ENCODE peak calls at places on chromosomes 16 and 17, in five cellular contexts. One of them, this sample, is unnamed.

GRCh38 chr17:32277284-32277683 is 11.7 kb downstream of the RHBDL3 start:
- DNase-seq in psoas muscle: peak
- DNase-seq in fibroblast of lung: peak
- DNase-seq in fibroblast of villous mesenchyme: peak
- DNase-seq in right atrium auricular region: no peak
- DNase-seq in this sample: peak

GRCh38 chr17:40819528-40820125 is 2.8 kb downstream of the KRT10 start:
- DNase-seq in right atrium auricular region: no peak
- DNase-seq in fibroblast of lung: peak
- DNase-seq in psoas muscle: no peak
- DNase-seq in fibroblast of villous mesenchyme: peak
- DNase-seq in this sample: peak

GRCh38 chr17:83183951-83184506 is 104.6 kb downstream of the METRNL start:
- DNase-seq in psoas muscle: peak
- DNase-seq in fibroblast of villous mesenchyme: no peak
- DNase-seq in right atrium auricular region: peak
- DNase-seq in fibroblast of lung: no peak
- DNase-seq in this sample: no peak

GRCh38 chr16:66754211-66754610 is 2.8 kb upstream of the DYNC1LI2 start:
- DNase-seq in right atrium auricular region: no peak
- DNase-seq in fibroblast of villous mesenchyme: no peak
- DNase-seq in psoas muscle: no peak
- DNase-seq in fibroblast of lung: no peak
- DNase-seq in this sample: no peak

GRCh38 chr16:86609115-86609514 is 30.8 kb downstream of the FOXL1 start:
- DNase-seq in psoas muscle: no peak
- DNase-seq in fibroblast of lung: peak
- DNase-seq in fibroblast of villous mesenchyme: peak
- DNase-seq in right atrium auricular region: no peak
- DNase-seq in this sample: no peak

GRCh38 chr17:75927286-75927922 is 13.4 kb downstream of the FBF1 start:
- DNase-seq in fibroblast of lung: peak
- DNase-seq in psoas muscle: no peak
- DNase-seq in fibroblast of villous mesenchyme: peak
- DNase-seq in right atrium auricular region: no peak
- DNase-seq in this sample: peak

GRCh38 chr16:47927330-47927729 is 228.5 kb downstream of the ABCC12 start:
- DNase-seq in fibroblast of villous mesenchyme: peak
- DNase-seq in psoas muscle: no peak
- DNase-seq in fibroblast of lung: no peak
- DNase-seq in right atrium auricular region: no peak
- DNase-seq in this sample: no peak

GRCh38 chr16:66240996-66241395 is 125.5 kb upstream of the CDH5 start:
- DNase-seq in right atrium auricular region: no peak
- DNase-seq in psoas muscle: no peak
- DNase-seq in fibroblast of lung: no peak
- DNase-seq in fibroblast of villous mesenchyme: no peak
- DNase-seq in this sample: no peak

GRCh38 chr16:83305092-83305491 is 502.7 kb upstream of the HSBP1 start:
- DNase-seq in psoas muscle: no peak
- DNase-seq in right atrium auricular region: no peak
- DNase-seq in fibroblast of lung: peak
- DNase-seq in fibroblast of villous mesenchyme: peak
- DNase-seq in this sample: no peak

GRCh38 chr17:12992676-12993075 is 25.2 kb downstream of the ELAC2 start:
- DNase-seq in psoas muscle: no peak
- DNase-seq in fibroblast of lung: no peak
- DNase-seq in right atrium auricular region: no peak
- DNase-seq in fibroblast of villous mesenchyme: no peak
- DNase-seq in this sample: no peak

GRCh38 chr16:84548971-84549844 is 44.7 kb upstream of the MEAK7 start:
- DNase-seq in fibroblast of villous mesenchyme: no peak
- DNase-seq in right atrium auricular region: no peak
- DNase-seq in psoas muscle: peak
- DNase-seq in fibroblast of lung: no peak
- DNase-seq in this sample: peak

GRCh38 chr17:18247613-18248001 is 10.9 kb downstream of the FLII start:
- DNase-seq in fibroblast of villous mesenchyme: no peak
- DNase-seq in psoas muscle: peak
- DNase-seq in fibroblast of lung: no peak
- DNase-seq in right atrium auricular region: no peak
- DNase-seq in this sample: no peak

GRCh38 chr17:16287563-16288027 is 65.7 kb downstream of the CENPV start:
- DNase-seq in fibroblast of lung: peak
- DNase-seq in psoas muscle: no peak
- DNase-seq in fibroblast of villous mesenchyme: peak
- DNase-seq in right atrium auricular region: no peak
- DNase-seq in this sample: peak

GRCh38 chr17:80367510-80367909 is 47.5 kb upstream of the ENDOV start:
- DNase-seq in fibroblast of lung: no peak
- DNase-seq in right atrium auricular region: no peak
- DNase-seq in fibroblast of villous mesenchyme: no peak
- DNase-seq in psoas muscle: peak
- DNase-seq in this sample: no peak

GRCh38 chr17:63479495-63480184 is 2.8 kb downstream of the ACE start:
- DNase-seq in fibroblast of lung: no peak
- DNase-seq in fibroblast of villous mesenchyme: no peak
- DNase-seq in psoas muscle: no peak
- DNase-seq in right atrium auricular region: no peak
- DNase-seq in this sample: no peak

GRCh38 chr17:7445011-7445927 is at the start of gene CHRNB1:
- DNase-seq in fibroblast of villous mesenchyme: peak
- DNase-seq in psoas muscle: peak
- DNase-seq in right atrium auricular region: peak
- DNase-seq in fibroblast of lung: peak
- DNase-seq in this sample: no peak
- H3K4me3 ChIP-seq in fibroblast of villous mesenchyme: peak
- H3K4me3 ChIP-seq in psoas muscle: peak
- H3K4me3 ChIP-seq in right atrium auricular region: peak
- H3K4me3 ChIP-seq in fibroblast of lung: peak
- H3K4me3 ChIP-seq in this sample: no peak

GRCh38 chr17:7437369-7437863 is 1.9 kb upstream of the FGF11 start:
- DNase-seq in psoas muscle: no peak
- DNase-seq in fibroblast of lung: no peak
- DNase-seq in fibroblast of villous mesenchyme: no peak
- DNase-seq in right atrium auricular region: no peak
- DNase-seq in this sample: no peak
- TF ChIP-seq CTCF in psoas muscle: no peak
- TF ChIP-seq CTCF in fibroblast of lung: no peak
- TF ChIP-seq CTCF in fibroblast of villous mesenchyme: no peak
- TF ChIP-seq CTCF in right atrium auricular region: no peak
- TF ChIP-seq CTCF in this sample: no peak

GRCh38 chr16:56911771-56912541 is 20.0 kb upstream of the HERPUD1 start:
- DNase-seq in psoas muscle: peak
- DNase-seq in fibroblast of villous mesenchyme: peak
- DNase-seq in fibroblast of lung: no peak
- DNase-seq in right atrium auricular region: peak
- DNase-seq in this sample: peak
- H3K4me3 ChIP-seq in psoas muscle: no peak
- H3K4me3 ChIP-seq in fibroblast of villous mesenchyme: no peak
- H3K4me3 ChIP-seq in fibroblast of lung: no peak
- H3K4me3 ChIP-seq in right atrium auricular region: no peak
- H3K4me3 ChIP-seq in this sample: no peak

GRCh38 chr17:58136669-58137279 is 11.4 kb upstream of the OR4D1 start:
- DNase-seq in psoas muscle: no peak
- DNase-seq in fibroblast of villous mesenchyme: peak
- DNase-seq in fibroblast of lung: no peak
- DNase-seq in right atrium auricular region: no peak
- DNase-seq in this sample: no peak
- TF ChIP-seq CTCF in psoas muscle: no peak
- TF ChIP-seq CTCF in fibroblast of villous mesenchyme: peak
- TF ChIP-seq CTCF in fibroblast of lung: peak
- TF ChIP-seq CTCF in right atrium auricular region: no peak
- TF ChIP-seq CTCF in this sample: no peak

GRCh38 chr16:6019490-6019991 is 921.9 kb upstream of the EEF2KMT start:
- DNase-seq in psoas muscle: no peak
- DNase-seq in right atrium auricular region: no peak
- DNase-seq in fibroblast of villous mesenchyme: no peak
- DNase-seq in fibroblast of lung: no peak
- DNase-seq in this sample: no peak

GRCh38 chr16:6020162-6020980 is 922.8 kb upstream of the EEF2KMT start:
- DNase-seq in psoas muscle: no peak
- DNase-seq in fibroblast of villous mesenchyme: no peak
- DNase-seq in fibroblast of lung: no peak
- DNase-seq in right atrium auricular region: no peak
- DNase-seq in this sample: no peak

GRCh38 chr16:6021544-6021943 is 923.9 kb upstream of the EEF2KMT start:
- DNase-seq in fibroblast of lung: no peak
- DNase-seq in psoas muscle: no peak
- DNase-seq in fibroblast of villous mesenchyme: no peak
- DNase-seq in right atrium auricular region: no peak
- DNase-seq in this sample: no peak

GRCh38 chr16:6016530-6017184 is 919.1 kb upstream of the EEF2KMT start:
- DNase-seq in fibroblast of lung: no peak
- DNase-seq in psoas muscle: no peak
- DNase-seq in fibroblast of villous mesenchyme: no peak
- DNase-seq in right atrium auricular region: no peak
- DNase-seq in this sample: peak

GRCh38 chr16:6018848-6019489 is 921.4 kb upstream of the EEF2KMT start:
- DNase-seq in psoas muscle: no peak
- DNase-seq in fibroblast of villous mesenchyme: no peak
- DNase-seq in right atrium auricular region: no peak
- DNase-seq in fibroblast of lung: no peak
- DNase-seq in this sample: no peak
- H3K4me3 ChIP-seq in psoas muscle: no peak
- H3K4me3 ChIP-seq in fibroblast of villous mesenchyme: no peak
- H3K4me3 ChIP-seq in right atrium auricular region: no peak
- H3K4me3 ChIP-seq in fibroblast of lung: no peak
- H3K4me3 ChIP-seq in this sample: no peak

DNA sequence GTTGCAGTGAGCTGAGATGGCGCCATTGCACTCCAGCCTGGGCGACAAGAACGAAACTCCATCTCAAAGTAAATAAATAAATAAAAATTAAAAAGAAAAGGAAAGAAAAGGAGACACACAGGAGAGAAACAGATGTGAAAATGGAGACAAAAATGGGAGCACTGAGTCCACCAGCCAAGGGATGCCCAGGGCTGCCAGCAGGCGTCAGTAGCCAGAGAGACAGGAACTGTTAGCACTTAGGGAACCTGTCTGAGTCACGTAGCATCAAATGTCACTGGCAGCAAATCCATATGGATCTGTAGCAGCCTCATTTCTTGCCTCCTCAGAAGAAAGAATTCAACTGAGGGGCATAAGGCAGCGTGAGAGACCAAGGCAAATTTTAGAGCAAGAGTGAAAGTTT is 79.7 kb downstream of the CYLD start:
- DNase-seq in right atrium auricular region: no peak
- DNase-seq in fibroblast of lung: no peak
- DNase-seq in psoas muscle: no peak
- DNase-seq in fibroblast of villous mesenchyme: no peak
- DNase-seq in this sample: no peak
- TF ChIP-seq CTCF in right atrium auricular region: no peak
- TF ChIP-seq CTCF in fibroblast of lung: no peak
- TF ChIP-seq CTCF in psoas muscle: no peak
- TF ChIP-seq CTCF in fibroblast of villous mesenchyme: peak
- TF ChIP-seq CTCF in this sample: peak

GRCh38 chr16:30893744-30894539 is at the start of gene BCL7C:
- DNase-seq in right atrium auricular region: peak
- DNase-seq in fibroblast of villous mesenchyme: peak
- DNase-seq in fibroblast of lung: peak
- DNase-seq in psoas muscle: peak
- DNase-seq in this sample: peak

GRCh38 chr16:30894540-30895368 is 877 bp upstream of the BCL7C start:
- DNase-seq in psoas muscle: no peak
- DNase-seq in fibroblast of villous mesenchyme: peak
- DNase-seq in fibroblast of lung: peak
- DNase-seq in right atrium auricular region: no peak
- DNase-seq in this sample: peak

GRCh38 chr16:30893082-30893743 is 664 bp downstream of the BCL7C start:
- DNase-seq in psoas muscle: no peak
- DNase-seq in fibroblast of lung: no peak
- DNase-seq in right atrium auricular region: no peak
- DNase-seq in fibroblast of villous mesenchyme: no peak
- DNase-seq in this sample: peak

GRCh38 chr16:30889721-30890120 is 4.2 kb downstream of the BCL7C start:
- DNase-seq in right atrium auricular region: no peak
- DNase-seq in psoas muscle: no peak
- DNase-seq in fibroblast of lung: no peak
- DNase-seq in fibroblast of villous mesenchyme: no peak
- DNase-seq in this sample: no peak

GRCh38 chr16:30892670-30893069 is 1.2 kb downstream of the BCL7C start:
- DNase-seq in fibroblast of lung: no peak
- DNase-seq in psoas muscle: no peak
- DNase-seq in right atrium auricular region: no peak
- DNase-seq in fibroblast of villous mesenchyme: no peak
- DNase-seq in this sample: no peak
- H3K4me3 ChIP-seq in fibroblast of lung: peak
- H3K4me3 ChIP-seq in psoas muscle: peak
- H3K4me3 ChIP-seq in right atrium auricular region: no peak
- H3K4me3 ChIP-seq in fibroblast of villous mesenchyme: peak
- H3K4me3 ChIP-seq in this sample: peak

GRCh38 chr17:4815043-4815675 is 8.2 kb downstream of the PLD2 start:
- DNase-seq in fibroblast of lung: no peak
- DNase-seq in psoas muscle: peak
- DNase-seq in right atrium auricular region: no peak
- DNase-seq in fibroblast of villous mesenchyme: no peak
- DNase-seq in this sample: no peak
- TF ChIP-seq CTCF in fibroblast of lung: no peak
- TF ChIP-seq CTCF in psoas muscle: no peak
- TF ChIP-seq CTCF in right atrium auricular region: no peak
- TF ChIP-seq CTCF in fibroblast of villous mesenchyme: peak
- TF ChIP-seq CTCF in this sample: no peak

GRCh38 chr16:15141586-15141985 is 47.5 kb upstream of the RRN3 start:
- DNase-seq in right atrium auricular region: no peak
- DNase-seq in fibroblast of villous mesenchyme: no peak
- DNase-seq in fibroblast of lung: no peak
- DNase-seq in psoas muscle: no peak
- DNase-seq in this sample: no peak
- H3K4me3 ChIP-seq in right atrium auricular region: no peak
- H3K4me3 ChIP-seq in fibroblast of villous mesenchyme: no peak
- H3K4me3 ChIP-seq in fibroblast of lung: no peak
- H3K4me3 ChIP-seq in psoas muscle: peak
- H3K4me3 ChIP-seq in this sample: no peak

DNA sequence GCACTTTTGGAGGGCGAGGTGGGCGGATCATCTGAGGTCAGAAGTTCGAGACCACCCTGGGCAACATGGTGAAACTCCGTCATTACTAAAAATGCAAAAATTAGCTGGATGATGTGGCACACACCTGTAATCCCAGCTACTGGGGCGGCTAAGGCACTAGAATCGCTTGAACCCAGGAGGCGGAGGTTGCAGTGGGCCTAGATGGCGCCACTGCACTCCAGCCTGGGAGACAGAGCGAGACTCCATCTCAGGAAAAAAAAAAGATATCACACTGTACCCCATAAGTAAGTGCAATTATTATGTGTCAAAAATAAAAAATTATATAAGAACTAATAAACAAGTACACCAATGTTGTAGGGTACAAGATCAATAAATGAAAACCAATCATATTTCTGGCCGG is 200.0 kb downstream of the CDRT15L2 start:
- DNase-seq in fibroblast of villous mesenchyme: no peak
- DNase-seq in psoas muscle: no peak
- DNase-seq in fibroblast of lung: no peak
- DNase-seq in right atrium auricular region: no peak
- DNase-seq in this sample: no peak
- TF ChIP-seq CTCF in fibroblast of villous mesenchyme: no peak
- TF ChIP-seq CTCF in psoas muscle: no peak
- TF ChIP-seq CTCF in fibroblast of lung: no peak
- TF ChIP-seq CTCF in right atrium auricular region: no peak
- TF ChIP-seq CTCF in this sample: no peak